ENCODE peak calls at places on chromosomes 4 and X, in five cellular contexts. E is heart left ventricle, N is endodermal cell, C is A549, U is HepG2. V is an unnamed sample.

GRCh38 chr4:174012135-174012923 is 271.1 kb downstream of the FBXO8 start:
- DNase-seq in U (no peak), E (no peak), C (no peak), N (no peak), V (no peak)

GRCh38 chr4:185874516-185875230 is 62.7 kb upstream of the SORBS2 start:
- DNase-seq in C (peak), U (no peak), N (no peak), E (no peak), V (no peak)

GRCh38 chr4:98728433-98728832 is 70.0 kb upstream of the TSPAN5 start:
- DNase-seq in N (no peak), U (no peak), E (peak), C (no peak), V (no peak)

GRCh38 chr4:43330288-43330687 is 437.8 kb downstream of the GRXCR1 start:
- DNase-seq in N (no peak), E (no peak), C (no peak), U (no peak), V (no peak)

GRCh38 chr4:186201535-186202230 is 10.3 kb downstream of the CYP4V2 start:
- DNase-seq in U (peak), N (peak), E (no peak), C (peak), V (peak)

GRCh38 chrX:70998402-70999027 is 67.6 kb upstream of the SLC7A3 start:
- DNase-seq in E (no peak), U (peak), C (peak), N (peak), V (no peak)

GRCh38 chr4:151276787-151277557 is at the start of gene PRSS48:
- DNase-seq in N (peak), E (peak), U (peak), C (peak), V (peak)

GRCh38 chr4:57102050-57102564 is 8.1 kb downstream of the IGFBP7 start:
- DNase-seq in E (peak), N (no peak), C (peak), U (peak), V (peak)

GRCh38 chr4:153620352-153620751 is 63.7 kb upstream of the TLR2 start:
- DNase-seq in U (no peak), E (no peak), N (no peak), C (no peak), V (no peak)

GRCh38 chr4:25970241-25970675 is 56.2 kb downstream of the SMIM20 start:
- DNase-seq in U (no peak), N (no peak), C (no peak), E (peak), V (peak)

GRCh38 chrX:100447563-100448397 is 37.7 kb upstream of the PCDH19 start:
- DNase-seq in C (peak), U (no peak), N (peak), E (peak), V (no peak)

GRCh38 chr4:43425206-43425605 is 532.7 kb downstream of the GRXCR1 start:
- DNase-seq in U (no peak), E (no peak), N (no peak), C (no peak), V (no peak)

GRCh38 chr4:53510981-53511380 is 80.3 kb downstream of the LNX1 start:
- DNase-seq in E (no peak), C (no peak), N (no peak), U (no peak), V (no peak)

GRCh38 chr4:88010921-88011320 is 3.5 kb downstream of the PKD2 start:
- DNase-seq in U (no peak), C (no peak), E (no peak), N (no peak), V (no peak)

GRCh38 chr4:169164669-169165415 is 105.9 kb downstream of the SH3RF1 start:
- DNase-seq in U (no peak), N (no peak), C (no peak), E (no peak), V (no peak)

GRCh38 chr4:105709081-105709450 is 482 bp downstream of the GSTCD start:
- DNase-seq in E (no peak), C (no peak), N (no peak), U (peak), V (no peak)

GRCh38 chr4:185839204-185839712 is 27.3 kb upstream of the SORBS2 start:
- DNase-seq in U (no peak), N (peak), E (peak), C (peak), V (peak)

GRCh38 chr4:128877934-128878333 is 68.4 kb downstream of the JADE1 start:
- DNase-seq in N (no peak), E (no peak), C (no peak), U (no peak), V (no peak)
- H3K4me3 ChIP-seq in N (no peak), E (no peak), C (no peak), U (no peak), V (no peak)

GRCh38 chr4:78362310-78362709 is 189.3 kb upstream of the ANXA3 start:
- DNase-seq in N (peak), E (no peak), U (no peak), C (no peak), V (no peak)

GRCh38 chr4:78357122-78357521 is 194.4 kb upstream of the ANXA3 start:
- DNase-seq in N (no peak), C (no peak), E (no peak), U (no peak), V (no peak)

GRCh38 chr4:78363031-78363430 is 188.5 kb upstream of the ANXA3 start:
- DNase-seq in C (no peak), U (no peak), N (peak), E (no peak), V (no peak)

GRCh38 chr4:78360466-78360865 is 191.1 kb upstream of the ANXA3 start:
- DNase-seq in N (no peak), U (no peak), C (no peak), E (no peak), V (no peak)

DNA sequence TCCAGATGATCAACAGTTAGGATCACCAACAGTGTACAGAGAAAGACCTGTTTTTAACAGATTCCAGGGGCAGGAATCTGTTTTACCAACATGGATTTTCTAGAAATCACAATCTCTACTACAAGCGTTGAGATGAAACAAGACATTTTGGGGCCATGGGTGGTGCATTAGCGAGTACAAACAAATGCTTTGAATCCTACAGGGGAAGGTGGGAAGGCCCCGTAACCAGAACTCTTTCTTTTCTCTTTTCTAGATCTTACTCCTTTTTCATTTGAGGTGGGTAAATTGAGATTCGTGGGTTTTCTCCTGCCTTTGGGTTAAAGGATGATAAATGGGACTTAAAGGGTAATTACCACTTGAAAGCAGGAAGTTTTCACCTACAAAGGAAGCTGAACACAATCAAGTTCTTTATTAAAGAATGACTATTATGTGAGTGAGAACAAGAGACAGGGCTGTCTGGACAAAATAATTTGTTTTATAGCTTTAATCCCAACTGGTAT is 189.9 kb upstream of the ANXA3 start:
- DNase-seq in C (no peak), N (no peak), E (no peak), U (no peak), V (no peak)
- H3K4me3 ChIP-seq in C (no peak), N (no peak), E (no peak), U (no peak), V (no peak)

GRCh38 chr4:104589264-104589868 is 94.7 kb upstream of the CXXC4 start:
- DNase-seq in E (no peak), N (no peak), U (no peak), C (no peak), V (no peak)

GRCh38 chr4:104591505-104591904 is 96.8 kb upstream of the CXXC4 start:
- DNase-seq in E (peak), C (no peak), U (no peak), N (peak), V (peak)

GRCh38 chr4:104596189-104596588 is 101.5 kb upstream of the CXXC4 start:
- DNase-seq in U (no peak), C (no peak), E (no peak), N (no peak), V (no peak)

GRCh38 chr4:104592894-104593470 is 98.3 kb upstream of the CXXC4 start:
- DNase-seq in U (no peak), N (peak), C (no peak), E (no peak), V (no peak)
- H3K4me3 ChIP-seq in U (no peak), N (no peak), C (no peak), E (no peak), V (no peak)

DNA sequence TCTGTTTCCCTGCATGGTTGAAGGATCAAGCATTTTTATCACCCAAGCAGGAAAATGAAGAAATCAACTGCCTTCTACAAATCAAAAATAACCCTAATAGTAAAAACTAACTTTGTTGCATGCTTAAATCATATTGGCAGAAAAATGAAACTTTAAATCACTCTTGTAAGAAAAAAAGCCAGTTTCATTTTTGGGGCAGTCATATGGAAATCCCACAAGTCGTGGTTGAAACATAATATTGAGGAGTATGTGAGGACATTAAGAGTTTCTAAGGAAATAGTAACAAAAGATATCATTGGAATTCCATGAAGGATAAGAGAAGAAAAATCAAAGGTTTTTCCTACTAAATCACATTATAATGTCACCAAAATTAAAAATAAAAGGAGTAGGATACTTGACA is 8.3 kb downstream of the TEC start:
- DNase-seq in N (no peak), U (no peak), C (no peak), E (no peak), V (no peak)
- H3K4me3 ChIP-seq in N (no peak), U (no peak), C (no peak), E (no peak), V (no peak)

DNA sequence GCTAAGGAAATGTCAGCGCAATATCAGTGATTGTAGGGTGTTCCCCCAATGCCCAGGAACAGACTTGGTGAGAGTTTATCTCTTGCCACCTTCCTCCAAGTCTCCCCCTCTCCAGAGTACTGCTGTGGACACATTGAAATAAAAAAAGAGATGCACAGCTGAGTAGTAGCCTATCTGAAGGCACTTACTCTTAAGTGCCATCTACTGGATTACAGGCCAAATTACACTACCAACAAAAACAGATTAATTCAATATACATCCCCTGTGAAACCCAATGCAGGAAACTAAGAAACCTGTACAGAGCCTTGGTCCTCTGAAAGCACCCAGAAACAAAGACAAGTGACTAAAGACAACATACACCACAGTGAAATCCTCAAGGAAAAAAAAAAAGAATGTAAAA is 460.3 kb downstream of the ZIC3 start:
- DNase-seq in U (no peak), E (no peak), C (peak), N (no peak), V (no peak)
- H3K4me3 ChIP-seq in U (no peak), E (no peak), C (no peak), N (no peak), V (no peak)

GRCh38 chrX:53280316-53280702 is 1.1 kb downstream of the IQSEC2 start:
- DNase-seq in U (no peak), C (no peak), E (no peak), N (peak), V (no peak)
- H3K4me3 ChIP-seq in U (no peak), C (peak), E (peak), N (peak), V (no peak)

DNA sequence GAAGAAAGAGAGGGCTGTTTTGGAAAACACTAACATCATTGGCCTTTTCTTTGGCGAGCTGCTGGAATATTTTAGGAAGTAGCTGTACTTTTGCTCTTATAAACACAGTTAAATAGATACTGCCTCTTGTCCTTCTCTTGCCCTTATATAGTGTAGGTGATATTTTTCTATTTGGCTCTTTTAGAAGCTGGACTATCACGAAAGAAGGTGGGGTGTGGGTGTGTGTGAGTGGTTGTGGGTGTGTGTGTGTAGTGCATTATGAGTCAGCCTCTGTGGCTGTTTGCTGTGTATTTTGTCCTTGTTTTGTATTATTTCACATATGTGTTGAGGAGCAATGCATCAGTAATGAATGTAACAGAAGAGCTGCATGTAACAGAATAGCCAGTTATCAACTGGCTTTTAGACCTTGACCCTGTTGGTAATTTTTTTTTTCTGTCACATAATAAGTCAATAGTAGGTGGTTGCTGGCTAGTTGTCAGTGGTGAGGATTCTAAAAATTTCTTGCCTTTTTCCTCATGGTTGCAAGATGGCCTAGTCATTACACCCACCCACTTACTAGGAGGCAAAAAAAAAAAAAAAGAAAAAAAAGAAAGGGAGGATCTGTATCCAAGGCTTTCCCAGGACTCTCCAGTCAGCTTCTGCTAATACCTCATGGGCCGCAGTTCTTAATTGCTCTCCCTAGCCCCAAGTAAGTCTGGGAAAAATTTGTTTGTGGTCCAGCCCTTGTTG is 23.8 kb downstream of the ARHGAP10 start:
- DNase-seq in E (no peak), U (no peak), C (no peak), N (no peak), V (no peak)
- H3K4me3 ChIP-seq in E (no peak), U (no peak), C (no peak), N (no peak), V (no peak)

DNA sequence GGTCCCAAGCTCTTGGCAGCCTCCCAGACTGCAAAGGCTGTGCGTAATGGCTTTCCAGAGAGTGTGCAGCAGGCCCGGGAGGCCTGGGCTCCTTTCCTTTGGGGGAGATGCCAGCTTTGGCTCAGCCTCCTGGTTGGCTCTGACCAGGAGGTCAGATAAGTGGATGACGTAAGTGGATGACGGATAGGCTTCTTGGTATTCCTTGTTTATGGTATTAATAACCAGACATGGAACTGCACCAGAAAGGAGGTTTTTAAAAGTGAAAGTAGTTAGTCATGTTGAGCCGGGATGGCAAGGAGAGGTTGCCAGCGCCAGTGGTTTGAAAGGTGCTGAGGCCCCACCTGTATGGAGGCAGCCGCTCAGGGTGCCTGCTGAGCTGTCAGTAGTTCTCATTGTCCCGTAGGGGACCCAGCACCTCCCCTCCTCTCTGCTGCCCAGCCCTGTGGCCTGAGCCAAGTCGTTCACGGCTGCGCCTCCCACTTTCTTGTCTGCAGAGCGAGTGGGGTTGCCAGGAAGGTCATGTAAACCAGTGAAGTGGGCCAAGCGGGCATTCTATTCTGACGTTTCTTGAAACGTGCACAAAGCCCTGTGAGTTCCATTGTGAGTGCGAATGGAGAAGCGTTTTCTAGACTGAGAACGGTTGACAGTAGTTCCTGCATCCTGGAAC is 28.7 kb upstream of the STOX2 start:
- DNase-seq in E (peak), N (no peak), U (no peak), C (peak), V (peak)
- H3K4me3 ChIP-seq in E (peak), N (no peak), U (peak), C (peak), V (no peak)

GRCh38 chr4:86967798-86968197 is 33.0 kb downstream of the AFF1 start:
- DNase-seq in C (no peak), U (no peak), E (no peak), N (no peak), V (no peak)
- H3K4me3 ChIP-seq in C (no peak), U (no peak), E (no peak), N (no peak), V (no peak)

DNA sequence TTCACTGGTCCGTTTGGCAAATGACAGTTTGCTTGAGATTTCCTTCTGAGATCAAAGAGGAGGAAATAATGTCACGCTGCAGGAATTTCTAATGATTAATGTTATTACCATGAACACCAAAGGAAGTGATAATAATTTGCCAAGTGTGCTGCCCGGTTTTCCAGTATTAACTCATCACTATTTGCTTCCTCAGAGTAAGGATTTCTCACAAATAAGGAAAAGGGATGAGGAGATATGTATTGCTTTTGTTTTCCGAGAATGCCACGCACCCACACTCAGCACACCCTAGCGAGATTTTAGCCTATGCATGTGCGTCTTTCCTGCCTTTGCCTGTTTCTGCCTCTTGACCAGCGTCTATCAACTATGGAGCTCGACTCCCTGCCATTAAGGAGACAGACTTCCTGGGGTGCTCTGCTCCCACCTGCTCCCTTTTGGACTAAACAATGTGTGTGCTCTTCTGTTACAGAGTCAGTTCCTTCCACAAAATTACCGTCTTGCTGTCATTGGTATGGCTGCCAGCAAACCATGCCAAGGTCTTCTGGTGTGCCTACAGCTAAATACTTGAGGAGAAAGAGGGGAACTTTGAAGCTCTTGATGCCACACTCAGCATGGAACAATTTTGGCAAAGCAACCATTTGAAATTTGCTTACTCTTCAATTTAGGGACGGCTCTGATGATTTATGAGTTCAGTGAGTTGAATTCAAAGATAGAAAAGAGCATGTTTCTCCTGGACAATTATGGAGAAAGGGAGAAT is 393.1 kb upstream of the ZFP42 start:
- DNase-seq in U (no peak), N (no peak), C (no peak), E (no peak), V (no peak)
- H3K4me3 ChIP-seq in U (no peak), N (no peak), C (no peak), E (no peak), V (no peak)